ENCODE peak calls at places on chromosomes 6 and 20, in seven cellular contexts. One of them, this sample, is unnamed.

GRCh38 chr6:13395272-13396237 is 67.2 kb upstream of the TBC1D7 start:
- DNase-seq in activated naive CD8-positive, alpha-beta T cell treated with anti-CD3 and anti-CD28 coated beads for 36 hours: no peak
- DNase-seq in HCT116: no peak
- DNase-seq in NAMALWA: peak
- DNase-seq in activated CD4-positive, alpha-beta T cell treated with anti-CD3 and anti-CD28 coated beads, Interleukin-2, amount 50 U/mL, for 1 hour: no peak
- DNase-seq in RPMI7951: peak
- DNase-seq in NCI-H1092 treated with DMSO at 0.1 percent for 48 hours: no peak
- DNase-seq in this sample: peak

GRCh38 chr6:106922626-106923025 is 51.9 kb downstream of the CD24 start:
- DNase-seq in activated naive CD8-positive, alpha-beta T cell treated with anti-CD3 and anti-CD28 coated beads for 36 hours: no peak
- DNase-seq in HCT116: no peak
- DNase-seq in NAMALWA: no peak
- DNase-seq in activated CD4-positive, alpha-beta T cell treated with anti-CD3 and anti-CD28 coated beads, Interleukin-2, amount 50 U/mL, for 1 hour: no peak
- DNase-seq in RPMI7951: no peak
- DNase-seq in NCI-H1092 treated with DMSO at 0.1 percent for 48 hours: no peak
- DNase-seq in this sample: no peak

GRCh38 chr20:663315-664090 is 10.5 kb upstream of the SRXN1 start:
- DNase-seq in activated naive CD8-positive, alpha-beta T cell treated with anti-CD3 and anti-CD28 coated beads for 36 hours: peak
- DNase-seq in HCT116: no peak
- DNase-seq in NAMALWA: no peak
- DNase-seq in activated CD4-positive, alpha-beta T cell treated with anti-CD3 and anti-CD28 coated beads, Interleukin-2, amount 50 U/mL, for 1 hour: no peak
- DNase-seq in RPMI7951: no peak
- DNase-seq in NCI-H1092 treated with DMSO at 0.1 percent for 48 hours: no peak
- DNase-seq in this sample: no peak

GRCh38 chr6:169429001-169429400 is 175.4 kb upstream of the THBS2 start:
- DNase-seq in activated naive CD8-positive, alpha-beta T cell treated with anti-CD3 and anti-CD28 coated beads for 36 hours: no peak
- DNase-seq in HCT116: no peak
- DNase-seq in NAMALWA: no peak
- DNase-seq in activated CD4-positive, alpha-beta T cell treated with anti-CD3 and anti-CD28 coated beads, Interleukin-2, amount 50 U/mL, for 1 hour: no peak
- DNase-seq in RPMI7951: no peak
- DNase-seq in NCI-H1092 treated with DMSO at 0.1 percent for 48 hours: no peak
- DNase-seq in this sample: no peak

GRCh38 chr6:160139420-160139851 is 17.8 kb downstream of the SLC22A1 start:
- DNase-seq in activated naive CD8-positive, alpha-beta T cell treated with anti-CD3 and anti-CD28 coated beads for 36 hours: no peak
- DNase-seq in HCT116: no peak
- DNase-seq in NAMALWA: no peak
- DNase-seq in activated CD4-positive, alpha-beta T cell treated with anti-CD3 and anti-CD28 coated beads, Interleukin-2, amount 50 U/mL, for 1 hour: no peak
- DNase-seq in RPMI7951: peak
- DNase-seq in NCI-H1092 treated with DMSO at 0.1 percent for 48 hours: no peak
- DNase-seq in this sample: no peak

GRCh38 chr6:85354761-85355618 is 94.9 kb upstream of the NT5E start:
- DNase-seq in activated naive CD8-positive, alpha-beta T cell treated with anti-CD3 and anti-CD28 coated beads for 36 hours: peak
- DNase-seq in HCT116: peak
- DNase-seq in NAMALWA: peak
- DNase-seq in activated CD4-positive, alpha-beta T cell treated with anti-CD3 and anti-CD28 coated beads, Interleukin-2, amount 50 U/mL, for 1 hour: peak
- DNase-seq in RPMI7951: peak
- DNase-seq in NCI-H1092 treated with DMSO at 0.1 percent for 48 hours: peak
- DNase-seq in this sample: peak

GRCh38 chr20:41697861-41698559 is 79.8 kb upstream of the CHD6 start:
- DNase-seq in activated naive CD8-positive, alpha-beta T cell treated with anti-CD3 and anti-CD28 coated beads for 36 hours: no peak
- DNase-seq in HCT116: no peak
- DNase-seq in NAMALWA: peak
- DNase-seq in activated CD4-positive, alpha-beta T cell treated with anti-CD3 and anti-CD28 coated beads, Interleukin-2, amount 50 U/mL, for 1 hour: no peak
- DNase-seq in RPMI7951: peak
- DNase-seq in NCI-H1092 treated with DMSO at 0.1 percent for 48 hours: peak
- DNase-seq in this sample: peak

GRCh38 chr6:152206072-152206818 is 398.8 kb downstream of the ESR1 start:
- DNase-seq in activated naive CD8-positive, alpha-beta T cell treated with anti-CD3 and anti-CD28 coated beads for 36 hours: peak
- DNase-seq in HCT116: peak
- DNase-seq in NAMALWA: peak
- DNase-seq in activated CD4-positive, alpha-beta T cell treated with anti-CD3 and anti-CD28 coated beads, Interleukin-2, amount 50 U/mL, for 1 hour: peak
- DNase-seq in RPMI7951: peak
- DNase-seq in NCI-H1092 treated with DMSO at 0.1 percent for 48 hours: no peak
- DNase-seq in this sample: no peak

GRCh38 chr6:14382381-14383236 is 265.0 kb downstream of the CD83 start:
- DNase-seq in activated naive CD8-positive, alpha-beta T cell treated with anti-CD3 and anti-CD28 coated beads for 36 hours: peak
- DNase-seq in HCT116: no peak
- DNase-seq in NAMALWA: peak
- DNase-seq in activated CD4-positive, alpha-beta T cell treated with anti-CD3 and anti-CD28 coated beads, Interleukin-2, amount 50 U/mL, for 1 hour: no peak
- DNase-seq in RPMI7951: no peak
- DNase-seq in NCI-H1092 treated with DMSO at 0.1 percent for 48 hours: no peak
- DNase-seq in this sample: no peak

GRCh38 chr6:1627884-1628550 is 18.3 kb downstream of the FOXC1 start:
- DNase-seq in activated naive CD8-positive, alpha-beta T cell treated with anti-CD3 and anti-CD28 coated beads for 36 hours: no peak
- DNase-seq in HCT116: no peak
- DNase-seq in NAMALWA: no peak
- DNase-seq in activated CD4-positive, alpha-beta T cell treated with anti-CD3 and anti-CD28 coated beads, Interleukin-2, amount 50 U/mL, for 1 hour: no peak
- DNase-seq in RPMI7951: no peak
- DNase-seq in NCI-H1092 treated with DMSO at 0.1 percent for 48 hours: no peak
- DNase-seq in this sample: no peak

GRCh38 chr6:21110684-21111398 is 482.7 kb upstream of the SOX4 start:
- DNase-seq in activated naive CD8-positive, alpha-beta T cell treated with anti-CD3 and anti-CD28 coated beads for 36 hours: no peak
- DNase-seq in HCT116: no peak
- DNase-seq in NAMALWA: no peak
- DNase-seq in activated CD4-positive, alpha-beta T cell treated with anti-CD3 and anti-CD28 coated beads, Interleukin-2, amount 50 U/mL, for 1 hour: no peak
- DNase-seq in RPMI7951: peak
- DNase-seq in NCI-H1092 treated with DMSO at 0.1 percent for 48 hours: no peak
- DNase-seq in this sample: no peak

GRCh38 chr20:39986231-39986904 is 702.7 kb downstream of the MAFB start:
- DNase-seq in activated naive CD8-positive, alpha-beta T cell treated with anti-CD3 and anti-CD28 coated beads for 36 hours: no peak
- DNase-seq in HCT116: no peak
- DNase-seq in NAMALWA: no peak
- DNase-seq in activated CD4-positive, alpha-beta T cell treated with anti-CD3 and anti-CD28 coated beads, Interleukin-2, amount 50 U/mL, for 1 hour: no peak
- DNase-seq in RPMI7951: peak
- DNase-seq in NCI-H1092 treated with DMSO at 0.1 percent for 48 hours: peak
- DNase-seq in this sample: no peak